ENCODE peak calls at places on chromosomes 5 and 9, in five cellular contexts. Q, L, M, R and F are unnamed samples.

GRCh38 chr9:124779368-124780059 is 2.6 kb downstream of the OLFML2A start:
- DNase-seq in L (peak), R (no peak), M (peak), Q (no peak), F (no peak)

GRCh38 chr9:126125177-126125576 is 201.5 kb upstream of the MVB12B start:
- DNase-seq in R (no peak), M (peak), Q (no peak), L (peak), F (no peak)

GRCh38 chr5:126939887-126940286 is 90.5 kb downstream of the MARCHF3 start:
- DNase-seq in R (no peak), L (peak), M (no peak), Q (no peak), F (no peak)

GRCh38 chr5:131288328-131288727 is 24.5 kb downstream of the CDC42SE2 start:
- DNase-seq in Q (no peak), M (no peak), R (no peak), L (no peak), F (no peak)

GRCh38 chr5:27963050-27963783 is 924.8 kb upstream of the CDH9 start:
- DNase-seq in Q (no peak), L (no peak), M (no peak), R (no peak), F (no peak)

GRCh38 chr9:34701769-34702736 is 7.9 kb downstream of the CCL21 start:
- DNase-seq in M (peak), Q (peak), R (peak), L (peak), F (peak)

GRCh38 chr9:99192786-99193465 is 28.8 kb downstream of the ALG2 start:
- DNase-seq in Q (no peak), M (peak), R (no peak), L (peak), F (no peak)

GRCh38 chr5:170437621-170438375 is 48.6 kb upstream of the KCNMB1 start:
- DNase-seq in R (no peak), M (no peak), Q (no peak), L (no peak), F (no peak)

GRCh38 chr9:36306481-36307306 is 48.4 kb upstream of the GNE start:
- DNase-seq in R (no peak), Q (no peak), M (no peak), L (peak), F (no peak)

GRCh38 chr5:106380736-106381135 is 1290.0 kb downstream of the EFNA5 start:
- DNase-seq in Q (no peak), R (no peak), L (peak), M (peak), F (no peak)

GRCh38 chr5:65672787-65673186 is 48.0 kb downstream of the SHLD3 start:
- DNase-seq in Q (no peak), R (no peak), L (peak), M (peak), F (no peak)

GRCh38 chr9:33418090-33418489 is 15.7 kb upstream of the AQP7 start:
- DNase-seq in L (no peak), Q (no peak), R (no peak), M (no peak), F (no peak)

GRCh38 chr9:96071245-96072124 is 196.0 kb downstream of the ERCC6L2 start:
- DNase-seq in Q (no peak), R (no peak), L (peak), M (no peak), F (no peak)

GRCh38 chr9:113397077-113397696 is 3.9 kb downstream of the ALAD start:
- DNase-seq in R (no peak), Q (no peak), M (no peak), L (no peak), F (no peak)

GRCh38 chr5:142521706-142522105 is 164.2 kb downstream of the FGF1 start:
- DNase-seq in M (no peak), Q (no peak), R (no peak), L (no peak), F (no peak)

GRCh38 chr5:59034498-59035186 is 451.8 kb downstream of the RAB3C start:
- DNase-seq in Q (no peak), R (no peak), L (peak), M (peak), F (no peak)

GRCh38 chr5:956941-957729 is 51.5 kb upstream of the NKD2 start:
- DNase-seq in Q (no peak), R (no peak), L (peak), M (peak), F (no peak)

GRCh38 chr9:115022760-115023434 is 92.5 kb upstream of the TNFSF8 start:
- DNase-seq in Q (no peak), M (peak), R (no peak), L (peak), F (no peak)

GRCh38 chr9:137630684-137631083 is 11.9 kb downstream of the EHMT1 start:
- DNase-seq in R (no peak), L (peak), M (no peak), Q (no peak), F (no peak)

GRCh38 chr9:96856363-96857286 is 2.3 kb upstream of the ZNF782 start:
- DNase-seq in Q (peak), M (peak), L (peak), R (peak), F (no peak)

GRCh38 chr9:37027582-37028424 is 6.3 kb downstream of the PAX5 start:
- DNase-seq in R (peak), Q (peak), L (peak), M (peak), F (peak)